ENCODE peak calls at places on chromosomes 4 and X, in ten cellular contexts. P is left ventricle myocardium superior; O is hepatic stellate cell; T is iris pigment epithelial cell; J is GM10248; N is stimulated activated CD8-positive, alpha-beta memory T cell treated with anti-CD3 and anti-CD28 coated beads, Interleukin-4, amount 100 ng/mL, for 24 hours; U is frontal cortex; G is fibroblast of lung; Q is OCI-M1; E is HL-60. K is an unnamed sample.

GRCh38 chrX:148784859-148785655 is 284.6 kb downstream of the AFF2 start:
- DNase-seq in P (no peak), O (no peak), U (no peak), J (no peak), E (no peak), Q (no peak), T (no peak), G (no peak), N (no peak), K (no peak)

GRCh38 chrX:37817176-37817575 is 30.2 kb downstream of the DYNLT3 start:
- DNase-seq in N (no peak), T (no peak), J (no peak), Q (no peak), E (no peak), G (no peak), O (no peak), U (no peak), P (no peak), K (no peak)

GRCh38 chr4:182533948-182534347 is 290.7 kb downstream of the TENM3 start:
- DNase-seq in G (peak), U (no peak), P (no peak), O (no peak), J (no peak), T (peak), Q (no peak), E (no peak), N (no peak), K (no peak)

GRCh38 chr4:57124145-57124544 is 14.0 kb upstream of the IGFBP7 start:
- DNase-seq in T (no peak), Q (no peak), P (no peak), O (no peak), G (no peak), N (no peak), J (no peak), E (no peak), U (no peak), K (no peak)

GRCh38 chr4:7252510-7253340 is 60.4 kb downstream of the SORCS2 start:
- DNase-seq in J (no peak), U (no peak), T (no peak), P (no peak), E (no peak), G (no peak), Q (peak), N (no peak), O (no peak), K (no peak)

GRCh38 chr4:27894951-27895350 is 1034.3 kb downstream of the STIM2 start:
- DNase-seq in J (no peak), N (no peak), Q (no peak), O (no peak), U (no peak), T (peak), P (no peak), E (no peak), G (no peak), K (no peak)

GRCh38 chr4:89249716-89250361 is 57.8 kb downstream of the GPRIN3 start:
- DNase-seq in G (no peak), P (no peak), Q (no peak), O (no peak), N (no peak), E (no peak), T (no peak), U (no peak), J (no peak), K (peak)

GRCh38 chr4:140014284-140014683 is 139.7 kb downstream of the MAML3 start:
- DNase-seq in O (no peak), G (peak), N (no peak), P (no peak), J (no peak), E (no peak), U (no peak), Q (no peak), T (peak), K (no peak)

GRCh38 chr4:106893395-106893881 is 142.7 kb downstream of the DKK2 start:
- DNase-seq in O (no peak), T (no peak), U (no peak), G (no peak), N (no peak), J (no peak), Q (no peak), P (no peak), E (no peak), K (no peak)

GRCh38 chr4:68272860-68273259 is 27.4 kb upstream of the TMPRSS11B start:
- DNase-seq in O (no peak), N (no peak), T (no peak), P (no peak), U (no peak), G (no peak), E (no peak), J (no peak), Q (no peak), K (no peak)

GRCh38 chrX:7047951-7048350 is 99.6 kb upstream of the STS start:
- DNase-seq in Q (no peak), G (no peak), E (no peak), U (no peak), N (no peak), J (no peak), O (no peak), P (no peak), T (peak), K (no peak)

GRCh38 chr4:71472946-71473345 is 134.1 kb downstream of the SLC4A4 start:
- DNase-seq in U (no peak), N (no peak), J (no peak), E (no peak), P (no peak), O (peak), T (peak), Q (no peak), G (peak), K (no peak)

GRCh38 chrX:141133272-141133671 is 43.7 kb downstream of the LDOC1 start:
- DNase-seq in Q (no peak), G (no peak), O (no peak), P (no peak), N (no peak), J (no peak), E (no peak), T (no peak), U (no peak), K (no peak)

GRCh38 chr4:13523591-13524503 is 20.5 kb downstream of the NKX3-2 start:
- DNase-seq in O (no peak), J (peak), Q (no peak), U (peak), N (no peak), E (no peak), P (no peak), T (no peak), G (no peak), K (no peak)

GRCh38 chr4:174490356-174490969 is 31.8 kb downstream of the HPGD start:
- DNase-seq in U (no peak), T (peak), E (no peak), J (no peak), Q (peak), N (no peak), G (peak), P (no peak), O (peak), K (no peak)

GRCh38 chr4:153082322-153083301 is 121.6 kb upstream of the TRIM2 start:
- DNase-seq in Q (no peak), P (no peak), O (no peak), U (no peak), T (no peak), N (no peak), E (no peak), J (no peak), G (no peak), K (no peak)

GRCh38 chr4:147865926-147866325 is 134.0 kb downstream of the ARHGAP10 start:
- DNase-seq in N (no peak), P (no peak), O (no peak), T (peak), U (no peak), G (peak), J (no peak), E (no peak), Q (no peak), K (no peak)

GRCh38 chr4:74446193-74446868 is 1.4 kb downstream of the AREG start:
- DNase-seq in T (no peak), Q (no peak), E (no peak), O (no peak), P (no peak), U (no peak), G (no peak), N (no peak), J (no peak), K (no peak)

GRCh38 chr4:25890653-25891485 is 23.2 kb upstream of the SMIM20 start:
- DNase-seq in N (no peak), O (no peak), U (no peak), G (no peak), Q (no peak), J (no peak), E (no peak), P (no peak), T (no peak), K (no peak)

GRCh38 chrX:154396948-154397887 is 959 bp upstream of the RPL10 start:
- DNase-seq in Q (peak), P (peak), U (no peak), J (peak), G (peak), T (peak), O (peak), E (peak), N (peak), K (peak)

K was measured in NCI-H2029.